ENCODE peak calls at places on chromosome 6, in four cellular contexts. One of them, this sample, is unnamed. For H3K9me2, the result is how much of the 10 kb centered on the place peaks cover.

GRCh38 chr6:47083586-47084047 is 41.5 kb upstream of the ADGRF1 start:
- DNase-seq in Karpas-422: peak
- DNase-seq in SK-N-SH: peak
- DNase-seq in PC-9: peak
- DNase-seq in this sample: peak

GRCh38 chr6:122997541-122998150 is 1.6 kb downstream of the CLVS2 start:
- DNase-seq in PC-9: no peak
- DNase-seq in SK-N-SH: peak
- DNase-seq in Karpas-422: no peak
- DNase-seq in this sample: no peak

GRCh38 chr6:87152528-87152950 is 2.8 kb upstream of the ZNF292 start:
- DNase-seq in PC-9: no peak
- DNase-seq in Karpas-422: no peak
- DNase-seq in SK-N-SH: no peak
- DNase-seq in this sample: no peak

GRCh38 chr6:26556263-26557070 is 18.3 kb downstream of the HMGN4 start:
- DNase-seq in Karpas-422: peak
- DNase-seq in SK-N-SH: peak
- DNase-seq in PC-9: peak
- DNase-seq in this sample: peak

GRCh38 chr6:27553123-27553904 is 80.4 kb upstream of the ZNF184 start:
- DNase-seq in Karpas-422: peak
- DNase-seq in SK-N-SH: no peak
- DNase-seq in PC-9: no peak
- DNase-seq in this sample: peak

GRCh38 chr6:41568585-41569384 is 22.6 kb downstream of the FOXP4 start:
- DNase-seq in PC-9: no peak
- DNase-seq in Karpas-422: no peak
- DNase-seq in SK-N-SH: no peak
- DNase-seq in this sample: no peak

GRCh38 chr6:73956305-73956704 is 260.3 kb downstream of the CD109 start:
- DNase-seq in SK-N-SH: no peak
- DNase-seq in Karpas-422: no peak
- DNase-seq in PC-9: no peak
- DNase-seq in this sample: no peak

GRCh38 chr6:108027594-108027993 is 46.9 kb downstream of the OSTM1 start:
- DNase-seq in Karpas-422: no peak
- DNase-seq in PC-9: peak
- DNase-seq in SK-N-SH: no peak
- DNase-seq in this sample: peak

GRCh38 chr6:127215931-127216330 is 50.7 kb upstream of the RNF146 start:
- DNase-seq in SK-N-SH: no peak
- DNase-seq in PC-9: no peak
- DNase-seq in Karpas-422: no peak
- DNase-seq in this sample: no peak

GRCh38 chr6:158816329-158816728 is 2.8 kb downstream of the EZR start:
- DNase-seq in PC-9: peak
- DNase-seq in SK-N-SH: no peak
- DNase-seq in Karpas-422: no peak
- DNase-seq in this sample: no peak

GRCh38 chr6:109486068-109486467 is 3.0 kb upstream of the ZBTB24 start:
- DNase-seq in Karpas-422: no peak
- DNase-seq in PC-9: peak
- DNase-seq in SK-N-SH: no peak
- DNase-seq in this sample: no peak

GRCh38 chr6:99521557-99522286 is 6.5 kb upstream of the USP45 start:
- DNase-seq in PC-9: peak
- DNase-seq in Karpas-422: peak
- DNase-seq in SK-N-SH: no peak
- DNase-seq in this sample: peak

GRCh38 chr6:21804941-21805610 is 211.5 kb downstream of the SOX4 start:
- DNase-seq in PC-9: no peak
- DNase-seq in Karpas-422: no peak
- DNase-seq in SK-N-SH: no peak
- DNase-seq in this sample: no peak

GRCh38 chr6:83901624-83902023 is 42.1 kb downstream of the CYB5R4 start:
- DNase-seq in PC-9: no peak
- DNase-seq in Karpas-422: no peak
- DNase-seq in SK-N-SH: no peak
- DNase-seq in this sample: no peak

GRCh38 chr6:4369616-4370015 is 234.2 kb upstream of the ECI2 start:
- DNase-seq in PC-9: no peak
- DNase-seq in Karpas-422: no peak
- DNase-seq in SK-N-SH: no peak
- DNase-seq in this sample: peak

GRCh38 chr6:82555801-82556200 is 192.2 kb downstream of the TPBG start:
- DNase-seq in SK-N-SH: no peak
- DNase-seq in PC-9: no peak
- DNase-seq in Karpas-422: no peak
- DNase-seq in this sample: peak

GRCh38 chr6:146123611-146124010 is 94.7 kb downstream of the GRM1 start:
- DNase-seq in Karpas-422: no peak
- DNase-seq in PC-9: no peak
- DNase-seq in SK-N-SH: no peak
- DNase-seq in this sample: no peak

GRCh38 chr6:105775095-105775494 is 311.0 kb upstream of the PRDM1 start:
- DNase-seq in Karpas-422: no peak
- DNase-seq in PC-9: no peak
- DNase-seq in SK-N-SH: no peak
- DNase-seq in this sample: no peak

GRCh38 chr6:46734867-46735719 is at the start of gene PLA2G7:
- DNase-seq in SK-N-SH: peak
- DNase-seq in Karpas-422: no peak
- DNase-seq in PC-9: peak
- DNase-seq in this sample: peak

DNA sequence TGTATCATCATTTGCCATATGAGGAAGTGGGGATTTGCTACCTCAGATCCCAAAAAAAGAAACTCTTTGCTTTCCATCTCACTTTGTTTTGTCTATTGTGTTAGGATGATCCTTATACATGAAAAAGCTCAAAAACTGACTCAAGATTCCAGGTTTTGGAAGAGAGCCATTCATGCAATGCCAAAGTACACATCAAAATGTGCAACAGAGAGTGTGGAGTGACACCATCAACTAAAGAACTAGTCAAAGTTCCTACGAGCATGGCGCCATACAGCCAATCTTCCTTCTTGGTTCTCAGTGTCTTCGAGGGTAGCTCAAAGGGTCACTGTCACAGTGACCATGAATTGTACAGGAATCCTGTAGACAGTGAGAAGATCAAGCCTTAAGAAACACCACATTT is 255.8 kb upstream of the SASH1 start:
- DNase-seq in SK-N-SH: no peak
- DNase-seq in PC-9: no peak
- DNase-seq in Karpas-422: no peak
- DNase-seq in this sample: no peak
- H3K27ac ChIP-seq in SK-N-SH: no peak
- H3K27ac ChIP-seq in PC-9: no peak
- H3K27ac ChIP-seq in Karpas-422: no peak
- H3K27ac ChIP-seq in this sample: no peak

DNA sequence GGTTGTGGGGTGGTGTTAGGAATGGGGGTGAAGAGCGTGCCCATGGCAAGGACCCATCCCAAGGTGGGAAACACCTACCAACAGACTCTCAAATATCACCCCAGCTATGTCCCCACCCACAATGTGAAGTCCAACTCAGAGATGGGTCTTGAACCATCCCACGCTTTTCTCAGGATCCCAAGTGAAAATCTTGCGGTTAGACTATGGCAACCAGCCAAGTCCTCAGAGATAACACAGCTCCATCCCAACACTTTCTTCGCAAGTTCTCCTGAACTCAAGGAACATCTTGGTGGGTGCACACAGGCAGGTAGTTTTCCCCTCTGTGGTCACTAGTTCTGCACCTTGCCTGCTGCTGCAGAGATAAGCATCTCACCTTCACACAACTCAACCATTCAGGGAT is 116.0 kb downstream of the CDC5L start:
- DNase-seq in SK-N-SH: no peak
- DNase-seq in Karpas-422: no peak
- DNase-seq in PC-9: no peak
- DNase-seq in this sample: no peak
- H3K9me2 ChIP-seq in SK-N-SH: under half
- H3K9me2 ChIP-seq in Karpas-422: under half
- H3K9me2 ChIP-seq in PC-9: under half
- H3K9me2 ChIP-seq in this sample: under half

GRCh38 chr6:39829331-39829730 is 37.2 kb downstream of the DAAM2 start:
- DNase-seq in Karpas-422: no peak
- DNase-seq in SK-N-SH: no peak
- DNase-seq in PC-9: no peak
- DNase-seq in this sample: no peak

GRCh38 chr6:39834866-39835265 is 42.7 kb downstream of the DAAM2 start:
- DNase-seq in PC-9: no peak
- DNase-seq in Karpas-422: no peak
- DNase-seq in SK-N-SH: no peak
- DNase-seq in this sample: no peak

GRCh38 chr6:39830444-39830843 is 38.3 kb downstream of the DAAM2 start:
- DNase-seq in SK-N-SH: peak
- DNase-seq in Karpas-422: no peak
- DNase-seq in PC-9: no peak
- DNase-seq in this sample: no peak

GRCh38 chr6:39834278-39834677 is 42.1 kb downstream of the DAAM2 start:
- DNase-seq in PC-9: no peak
- DNase-seq in SK-N-SH: no peak
- DNase-seq in Karpas-422: no peak
- DNase-seq in this sample: no peak

DNA sequence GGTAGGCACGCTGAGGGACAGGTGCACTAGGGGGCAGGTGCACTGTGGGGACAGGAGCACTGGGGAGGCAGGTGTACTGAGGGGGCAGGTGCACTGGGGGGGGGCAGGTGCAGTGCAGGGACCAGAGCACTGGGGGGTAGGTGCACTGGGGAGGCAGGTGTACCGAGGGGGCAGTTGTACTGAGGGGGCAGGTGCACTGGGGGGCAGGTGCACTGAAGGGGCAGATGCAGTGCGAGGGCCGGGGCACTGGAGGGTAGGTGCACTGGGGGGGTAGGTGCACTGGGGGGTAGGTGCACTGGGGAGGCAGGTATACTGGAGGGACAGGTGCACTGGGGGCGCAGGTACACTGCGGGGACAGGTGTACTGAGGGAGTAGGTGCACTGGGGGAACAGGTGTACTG is 39.5 kb downstream of the DAAM2 start:
- DNase-seq in PC-9: no peak
- DNase-seq in Karpas-422: no peak
- DNase-seq in SK-N-SH: no peak
- DNase-seq in this sample: no peak
- H3K27ac ChIP-seq in PC-9: no peak
- H3K27ac ChIP-seq in Karpas-422: no peak
- H3K27ac ChIP-seq in SK-N-SH: no peak
- H3K27ac ChIP-seq in this sample: no peak

DNA sequence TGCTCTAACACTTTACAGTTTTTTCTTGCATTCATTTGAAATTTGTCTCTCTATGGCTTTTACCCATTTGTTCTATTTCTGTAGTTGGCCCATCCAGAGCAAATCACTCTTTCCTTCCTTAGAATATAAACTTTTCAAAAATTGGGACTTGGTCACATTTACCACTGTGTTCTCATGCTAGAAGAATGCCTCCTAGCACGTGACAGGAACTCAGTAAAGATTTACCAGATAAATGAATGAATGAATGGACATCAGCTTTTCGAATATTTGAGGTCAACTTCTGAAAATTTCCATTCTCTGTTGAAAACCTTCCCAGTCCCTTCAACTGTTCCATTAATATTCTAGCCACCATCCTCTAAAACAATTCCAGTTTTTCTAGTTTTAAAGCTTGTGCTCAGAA is 294.5 kb downstream of the CD83 start:
- DNase-seq in Karpas-422: no peak
- DNase-seq in SK-N-SH: no peak
- DNase-seq in PC-9: no peak
- DNase-seq in this sample: peak
- H3K9me2 ChIP-seq in Karpas-422: under half
- H3K9me2 ChIP-seq in SK-N-SH: under half
- H3K9me2 ChIP-seq in PC-9: under half
- H3K9me2 ChIP-seq in this sample: under half

DNA sequence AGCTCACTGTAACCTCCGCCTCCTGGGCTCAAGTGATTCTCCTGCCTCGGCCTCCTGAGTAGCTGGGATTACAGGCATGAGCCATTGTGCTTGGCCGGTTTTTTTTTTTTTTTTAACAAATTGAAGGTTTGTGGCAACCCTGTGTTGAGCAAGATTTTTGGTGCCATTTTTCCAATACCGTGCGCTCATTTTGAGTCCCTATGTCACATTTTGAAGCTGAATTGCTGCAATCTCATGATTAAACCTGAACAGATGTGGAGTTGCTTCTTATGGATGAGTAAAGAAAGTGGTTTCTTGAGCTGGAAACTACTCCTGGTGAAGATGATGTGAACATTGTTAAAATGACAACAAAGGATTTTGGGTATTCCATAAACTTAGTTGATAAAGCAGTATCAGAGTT is 16.6 kb downstream of the SASH1 start:
- DNase-seq in SK-N-SH: no peak
- DNase-seq in Karpas-422: peak
- DNase-seq in PC-9: no peak
- DNase-seq in this sample: no peak
- H3K27ac ChIP-seq in SK-N-SH: no peak
- H3K27ac ChIP-seq in Karpas-422: no peak
- H3K27ac ChIP-seq in PC-9: no peak
- H3K27ac ChIP-seq in this sample: no peak

DNA sequence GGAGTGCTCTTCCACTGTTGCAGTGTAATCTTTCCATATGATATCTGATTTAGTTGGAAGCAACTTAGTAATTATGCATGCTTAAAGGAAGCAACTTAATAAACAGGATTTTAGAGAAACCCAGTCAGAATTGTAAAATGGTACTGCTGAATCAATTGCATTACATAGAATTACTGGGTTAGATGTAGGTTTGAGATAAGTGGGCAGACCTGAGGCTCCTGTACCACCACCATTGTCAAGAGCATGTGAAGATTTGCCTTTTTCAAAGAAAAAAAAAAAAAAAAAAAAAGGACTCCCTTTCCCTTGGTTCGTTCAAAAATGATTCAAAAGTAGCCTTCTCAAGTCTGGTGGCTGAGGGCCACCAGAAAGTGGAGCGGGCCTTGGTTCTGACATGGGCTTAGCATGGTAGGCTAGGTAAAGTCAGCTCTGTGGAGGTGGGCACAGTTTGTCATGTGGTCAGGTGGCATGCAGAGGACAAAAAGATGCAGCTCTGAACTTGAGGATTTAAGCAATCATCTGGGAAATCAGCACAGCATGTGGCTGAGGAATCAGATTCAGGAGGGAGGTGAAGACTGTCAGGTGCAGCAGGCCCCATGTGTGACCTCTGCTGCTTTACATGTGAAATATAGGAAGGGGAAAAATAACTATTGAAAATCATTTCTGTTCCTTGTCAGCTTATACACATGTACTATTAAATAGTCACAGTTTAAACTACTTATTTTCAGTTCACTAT is 32.4 kb downstream of the ARID1B start:
- DNase-seq in SK-N-SH: no peak
- DNase-seq in Karpas-422: no peak
- DNase-seq in PC-9: no peak
- DNase-seq in this sample: no peak
- H3K9me2 ChIP-seq in SK-N-SH: under half
- H3K9me2 ChIP-seq in Karpas-422: under half
- H3K9me2 ChIP-seq in PC-9: under half
- H3K9me2 ChIP-seq in this sample: under half

This sample was measured in GM23248.